ENCODE peak calls at places on chromosomes 3 and 15, in four cellular contexts. One of them, this sample, is unnamed.

GRCh38 chr3:101944308-101944707 is 95.0 kb downstream of the NFKBIZ start:
- DNase-seq in ovary: no peak
- DNase-seq in SK-MEL-5: no peak
- DNase-seq in anterior cingulate cortex: no peak
- DNase-seq in this sample: no peak

GRCh38 chr15:82680200-82681102 is 29.2 kb downstream of the AP3B2 start:
- DNase-seq in ovary: peak
- DNase-seq in SK-MEL-5: peak
- DNase-seq in anterior cingulate cortex: no peak
- DNase-seq in this sample: no peak

GRCh38 chr3:78728406-78729145 is 1039.2 kb downstream of the ROBO1 start:
- DNase-seq in ovary: peak
- DNase-seq in SK-MEL-5: peak
- DNase-seq in anterior cingulate cortex: peak
- DNase-seq in this sample: no peak

GRCh38 chr15:68553994-68554715 is 24.6 kb upstream of the CORO2B start:
- DNase-seq in ovary: peak
- DNase-seq in SK-MEL-5: peak
- DNase-seq in anterior cingulate cortex: peak
- DNase-seq in this sample: peak

GRCh38 chr3:65927576-65927975 is 111.1 kb downstream of the MAGI1 start:
- DNase-seq in ovary: no peak
- DNase-seq in SK-MEL-5: no peak
- DNase-seq in anterior cingulate cortex: no peak
- DNase-seq in this sample: no peak

GRCh38 chr3:187207062-187207461 is 9.8 kb downstream of the RTP1 start:
- DNase-seq in ovary: no peak
- DNase-seq in SK-MEL-5: no peak
- DNase-seq in anterior cingulate cortex: no peak
- DNase-seq in this sample: no peak

GRCh38 chr3:150495149-150495548 is 51.1 kb downstream of the SERP1 start:
- DNase-seq in ovary: no peak
- DNase-seq in SK-MEL-5: peak
- DNase-seq in anterior cingulate cortex: no peak
- DNase-seq in this sample: no peak

GRCh38 chr3:31546152-31546551 is 13.4 kb downstream of the STT3B start:
- DNase-seq in ovary: no peak
- DNase-seq in SK-MEL-5: no peak
- DNase-seq in anterior cingulate cortex: no peak
- DNase-seq in this sample: no peak

GRCh38 chr15:88620995-88621772 is at the start of gene AEN:
- DNase-seq in ovary: peak
- DNase-seq in SK-MEL-5: peak
- DNase-seq in anterior cingulate cortex: peak
- DNase-seq in this sample: peak

GRCh38 chr3:124352143-124352528 is 360.2 kb upstream of the ROPN1 start:
- DNase-seq in ovary: no peak
- DNase-seq in SK-MEL-5: no peak
- DNase-seq in anterior cingulate cortex: no peak
- DNase-seq in this sample: no peak

GRCh38 chr3:107045791-107046190 is 331.4 kb upstream of the CCDC54 start:
- DNase-seq in ovary: no peak
- DNase-seq in SK-MEL-5: peak
- DNase-seq in anterior cingulate cortex: peak
- DNase-seq in this sample: no peak

GRCh38 chr15:61050844-61051569 is 178.1 kb downstream of the RORA start:
- DNase-seq in ovary: no peak
- DNase-seq in SK-MEL-5: no peak
- DNase-seq in anterior cingulate cortex: no peak
- DNase-seq in this sample: no peak

GRCh38 chr3:65861718-65862117 is 177.0 kb downstream of the MAGI1 start:
- DNase-seq in ovary: no peak
- DNase-seq in SK-MEL-5: no peak
- DNase-seq in anterior cingulate cortex: no peak
- DNase-seq in this sample: no peak

GRCh38 chr15:85710340-85710842 is 84.3 kb downstream of the KLHL25 start:
- DNase-seq in ovary: no peak
- DNase-seq in SK-MEL-5: peak
- DNase-seq in anterior cingulate cortex: no peak
- DNase-seq in this sample: no peak

GRCh38 chr3:89699229-89699628 is 591.8 kb downstream of the EPHA3 start:
- DNase-seq in ovary: no peak
- DNase-seq in SK-MEL-5: no peak
- DNase-seq in anterior cingulate cortex: no peak
- DNase-seq in this sample: no peak

GRCh38 chr3:141401584-141402475 is 33.5 kb downstream of the ZBTB38 start:
- DNase-seq in ovary: peak
- DNase-seq in SK-MEL-5: peak
- DNase-seq in anterior cingulate cortex: peak
- DNase-seq in this sample: peak

GRCh38 chr15:81091889-81092558 is 42.0 kb upstream of the CFAP161 start:
- DNase-seq in ovary: peak
- DNase-seq in SK-MEL-5: peak
- DNase-seq in anterior cingulate cortex: no peak
- DNase-seq in this sample: no peak

GRCh38 chr15:25469377-25469776 is 30.6 kb upstream of the UBE3A start:
- DNase-seq in ovary: no peak
- DNase-seq in SK-MEL-5: no peak
- DNase-seq in anterior cingulate cortex: no peak
- DNase-seq in this sample: no peak

GRCh38 chr3:38534180-38534579 is 38.0 kb downstream of the EXOG start:
- DNase-seq in ovary: no peak
- DNase-seq in SK-MEL-5: no peak
- DNase-seq in anterior cingulate cortex: no peak
- DNase-seq in this sample: no peak

GRCh38 chr3:182621435-182622240 is 171.7 kb upstream of the ATP11B start:
- DNase-seq in ovary: no peak
- DNase-seq in SK-MEL-5: peak
- DNase-seq in anterior cingulate cortex: no peak
- DNase-seq in this sample: no peak

GRCh38 chr3:152200476-152201422 is 68.0 kb upstream of the MBNL1 start:
- DNase-seq in ovary: no peak
- DNase-seq in SK-MEL-5: no peak
- DNase-seq in anterior cingulate cortex: no peak
- DNase-seq in this sample: no peak

GRCh38 chr3:71725279-71725991 is at the start of gene EIF4E3:
- DNase-seq in ovary: peak
- DNase-seq in SK-MEL-5: peak
- DNase-seq in anterior cingulate cortex: peak
- DNase-seq in this sample: peak

GRCh38 chr3:192917508-192918274 is at the start of gene MB21D2:
- DNase-seq in ovary: peak
- DNase-seq in SK-MEL-5: peak
- DNase-seq in anterior cingulate cortex: peak
- DNase-seq in this sample: no peak

GRCh38 chr15:54582863-54583643 is 604.8 kb downstream of the UNC13C start:
- DNase-seq in ovary: no peak
- DNase-seq in SK-MEL-5: no peak
- DNase-seq in anterior cingulate cortex: no peak
- DNase-seq in this sample: no peak

GRCh38 chr3:113104746-113105479 is 106.4 kb upstream of the BOC start:
- DNase-seq in ovary: no peak
- DNase-seq in SK-MEL-5: no peak
- DNase-seq in anterior cingulate cortex: peak
- DNase-seq in this sample: no peak

GRCh38 chr3:149198611-149199010 is 23.0 kb downstream of the CP start:
- DNase-seq in ovary: no peak
- DNase-seq in SK-MEL-5: no peak
- DNase-seq in anterior cingulate cortex: no peak
- DNase-seq in this sample: no peak

GRCh38 chr15:66039117-66039860 is 170.0 kb downstream of the RAB11A start:
- DNase-seq in ovary: no peak
- DNase-seq in SK-MEL-5: no peak
- DNase-seq in anterior cingulate cortex: no peak
- DNase-seq in this sample: no peak

GRCh38 chr3:127750226-127751031 is 71.9 kb downstream of the MGLL start:
- DNase-seq in ovary: no peak
- DNase-seq in SK-MEL-5: peak
- DNase-seq in anterior cingulate cortex: no peak
- DNase-seq in this sample: no peak

GRCh38 chr15:85479071-85479647 is 98.8 kb downstream of the AKAP13 start:
- DNase-seq in ovary: no peak
- DNase-seq in SK-MEL-5: no peak
- DNase-seq in anterior cingulate cortex: no peak
- DNase-seq in this sample: no peak

GRCh38 chr15:76994001-76994400 is 925 bp upstream of the PSTPIP1 start:
- DNase-seq in ovary: no peak
- DNase-seq in SK-MEL-5: no peak
- DNase-seq in anterior cingulate cortex: no peak
- DNase-seq in this sample: peak

GRCh38 chr15:51846463-51847230 is 17.2 kb downstream of the TMOD3 start:
- DNase-seq in ovary: no peak
- DNase-seq in SK-MEL-5: no peak
- DNase-seq in anterior cingulate cortex: no peak
- DNase-seq in this sample: no peak

GRCh38 chr3:123409443-123410148 is 39.3 kb downstream of the ADCY5 start:
- DNase-seq in ovary: no peak
- DNase-seq in SK-MEL-5: no peak
- DNase-seq in anterior cingulate cortex: no peak
- DNase-seq in this sample: no peak

GRCh38 chr3:127208483-127209100 is 15.7 kb downstream of the PRR23E start:
- DNase-seq in ovary: no peak
- DNase-seq in SK-MEL-5: no peak
- DNase-seq in anterior cingulate cortex: no peak
- DNase-seq in this sample: no peak

GRCh38 chr3:131608741-131609140 is 106.0 kb upstream of the MRPL3 start:
- DNase-seq in ovary: no peak
- DNase-seq in SK-MEL-5: no peak
- DNase-seq in anterior cingulate cortex: no peak
- DNase-seq in this sample: no peak

GRCh38 chr3:156407617-156408225 is 147.2 kb downstream of the SSR3 start:
- DNase-seq in ovary: no peak
- DNase-seq in SK-MEL-5: no peak
- DNase-seq in anterior cingulate cortex: no peak
- DNase-seq in this sample: no peak

GRCh38 chr3:126536126-126536525 is 12.2 kb downstream of the CHST13 start:
- DNase-seq in ovary: no peak
- DNase-seq in SK-MEL-5: no peak
- DNase-seq in anterior cingulate cortex: no peak
- DNase-seq in this sample: no peak

This sample was measured in ascending aorta.